ENCODE peak calls at places on chromosomes 16 and 17, in seven cellular contexts. One of them, this sample, is unnamed.

GRCh38 chr16:4679156-4679853 is 14.1 kb upstream of the NUDT16L1 start:
- DNase-seq in K562: no peak
- DNase-seq in IMR-90: no peak
- DNase-seq in MM.1S: no peak
- DNase-seq in effector memory CD4-positive, alpha-beta T cell: no peak
- DNase-seq in naive thymus-derived CD4-positive, alpha-beta T cell: no peak
- DNase-seq in tibial artery: no peak
- DNase-seq in this sample: no peak

GRCh38 chr16:85429776-85430522 is 183.2 kb upstream of the GSE1 start:
- DNase-seq in IMR-90: no peak
- DNase-seq in MM.1S: no peak
- DNase-seq in naive thymus-derived CD4-positive, alpha-beta T cell: no peak
- DNase-seq in effector memory CD4-positive, alpha-beta T cell: no peak
- DNase-seq in K562: no peak
- DNase-seq in tibial artery: no peak
- DNase-seq in this sample: no peak

GRCh38 chr17:72351884-72352346 is 231.1 kb downstream of the SOX9 start:
- DNase-seq in tibial artery: no peak
- DNase-seq in naive thymus-derived CD4-positive, alpha-beta T cell: no peak
- DNase-seq in effector memory CD4-positive, alpha-beta T cell: no peak
- DNase-seq in K562: no peak
- DNase-seq in IMR-90: no peak
- DNase-seq in MM.1S: no peak
- DNase-seq in this sample: no peak

GRCh38 chr16:72938426-72939164 is 109.3 kb downstream of the ZFHX3 start:
- DNase-seq in K562: no peak
- DNase-seq in effector memory CD4-positive, alpha-beta T cell: no peak
- DNase-seq in tibial artery: peak; percentile 98
- DNase-seq in naive thymus-derived CD4-positive, alpha-beta T cell: no peak
- DNase-seq in IMR-90: peak; percentile 93
- DNase-seq in MM.1S: no peak
- DNase-seq in this sample: peak; percentile 89

GRCh38 chr17:80847506-80848230 is 144.0 kb upstream of the CHMP6 start:
- DNase-seq in effector memory CD4-positive, alpha-beta T cell: peak; percentile 15
- DNase-seq in K562: peak; percentile 75
- DNase-seq in tibial artery: peak; percentile 46
- DNase-seq in MM.1S: no peak
- DNase-seq in naive thymus-derived CD4-positive, alpha-beta T cell: peak; percentile 58
- DNase-seq in IMR-90: no peak
- DNase-seq in this sample: no peak

GRCh38 chr17:62754696-62755095 is 53.4 kb downstream of the MARCHF10 start:
- DNase-seq in naive thymus-derived CD4-positive, alpha-beta T cell: no peak
- DNase-seq in IMR-90: no peak
- DNase-seq in tibial artery: no peak
- DNase-seq in K562: no peak
- DNase-seq in effector memory CD4-positive, alpha-beta T cell: no peak
- DNase-seq in MM.1S: no peak
- DNase-seq in this sample: no peak

GRCh38 chr16:10997485-10997884 is 53.1 kb downstream of the CLEC16A start:
- DNase-seq in effector memory CD4-positive, alpha-beta T cell: no peak
- DNase-seq in tibial artery: no peak
- DNase-seq in MM.1S: no peak
- DNase-seq in K562: no peak
- DNase-seq in IMR-90: no peak
- DNase-seq in naive thymus-derived CD4-positive, alpha-beta T cell: no peak
- DNase-seq in this sample: no peak

GRCh38 chr17:19370493-19370960 is 7.8 kb upstream of the MAPK7 start:
- DNase-seq in naive thymus-derived CD4-positive, alpha-beta T cell: no peak
- DNase-seq in MM.1S: no peak
- DNase-seq in K562: no peak
- DNase-seq in effector memory CD4-positive, alpha-beta T cell: no peak
- DNase-seq in tibial artery: no peak
- DNase-seq in IMR-90: no peak
- DNase-seq in this sample: no peak

GRCh38 chr16:88576307-88576706 is 6.1 kb downstream of the ZC3H18 start:
- DNase-seq in tibial artery: no peak
- DNase-seq in MM.1S: no peak
- DNase-seq in IMR-90: no peak
- DNase-seq in naive thymus-derived CD4-positive, alpha-beta T cell: no peak
- DNase-seq in K562: no peak
- DNase-seq in effector memory CD4-positive, alpha-beta T cell: no peak
- DNase-seq in this sample: no peak

GRCh38 chr17:59381716-59382570 is 50.5 kb downstream of the YPEL2 start:
- DNase-seq in MM.1S: no peak
- DNase-seq in naive thymus-derived CD4-positive, alpha-beta T cell: no peak
- DNase-seq in K562: no peak
- DNase-seq in effector memory CD4-positive, alpha-beta T cell: no peak
- DNase-seq in IMR-90: no peak
- DNase-seq in tibial artery: peak; percentile 88
- DNase-seq in this sample: no peak

DNA sequence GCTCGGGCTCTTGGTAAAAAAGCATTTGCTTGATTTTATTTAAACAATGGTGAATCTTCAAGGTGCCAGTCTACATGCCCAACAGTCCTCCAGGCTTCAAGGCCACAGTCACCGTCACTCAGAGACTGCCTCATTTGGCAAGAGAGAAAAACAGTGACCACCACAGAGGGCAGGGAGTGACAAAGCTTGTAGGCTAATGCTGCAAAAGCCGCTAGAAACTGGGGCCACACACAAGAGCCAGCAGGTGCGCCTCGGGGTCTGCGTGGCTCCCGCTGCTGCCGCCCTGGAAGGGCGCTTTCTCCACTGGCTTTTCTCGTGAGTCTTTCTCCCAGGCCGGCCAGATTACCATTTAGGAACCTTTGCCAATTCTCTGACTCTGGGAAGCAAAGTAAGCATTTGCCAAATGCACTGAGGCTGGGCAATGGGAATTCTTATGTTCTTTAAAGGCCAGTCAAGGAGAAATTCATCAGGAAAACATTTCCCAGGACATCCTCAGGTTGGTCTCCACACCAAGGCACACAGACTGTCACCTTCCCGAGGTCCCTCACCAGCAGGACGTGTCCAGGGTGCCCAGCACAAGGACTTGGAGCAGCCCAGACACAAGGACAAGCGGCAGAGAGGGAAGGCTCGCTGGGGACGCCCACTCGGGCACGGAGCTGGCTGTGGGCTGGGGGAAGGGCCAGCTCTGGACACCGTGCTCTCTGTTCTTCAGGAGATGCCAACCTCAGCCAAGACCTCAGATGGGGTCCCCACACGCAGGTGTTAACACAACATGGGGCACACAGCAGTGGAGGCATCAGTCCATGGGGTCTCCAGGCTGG is 12.5 kb upstream of the C16orf95 start:
- DNase-seq in K562: no peak
- DNase-seq in MM.1S: no peak
- DNase-seq in IMR-90: no peak
- DNase-seq in effector memory CD4-positive, alpha-beta T cell: no peak
- DNase-seq in tibial artery: no peak
- DNase-seq in naive thymus-derived CD4-positive, alpha-beta T cell: no peak
- DNase-seq in this sample: no peak
- H3K36me3 ChIP-seq in K562: peaks cover 63% of the 10 kb centered on the region
- H3K36me3 ChIP-seq in MM.1S: no peaks in the 10 kb centered on the region
- H3K36me3 ChIP-seq in IMR-90: peaks cover 39% of the 10 kb centered on the region
- H3K36me3 ChIP-seq in effector memory CD4-positive, alpha-beta T cell: peaks cover 61% of the 10 kb centered on the region
- H3K36me3 ChIP-seq in tibial artery: peaks cover 39% of the 10 kb centered on the region
- H3K36me3 ChIP-seq in naive thymus-derived CD4-positive, alpha-beta T cell: peaks cover 68% of the 10 kb centered on the region
- H3K36me3 ChIP-seq in this sample: no peaks in the 10 kb centered on the region

GRCh38 chr17:74750327-74751069 is 2.1 kb downstream of the NHERF1 start:
- DNase-seq in IMR-90: no peak
- DNase-seq in tibial artery: no peak
- DNase-seq in effector memory CD4-positive, alpha-beta T cell: no peak
- DNase-seq in naive thymus-derived CD4-positive, alpha-beta T cell: no peak
- DNase-seq in MM.1S: no peak
- DNase-seq in K562: no peak
- DNase-seq in this sample: peak; percentile 88
- H3K4me3 ChIP-seq in IMR-90: no peak overlapping the region
- H3K4me3 ChIP-seq in tibial artery: peak overlapping the region; percentile 95
- H3K4me3 ChIP-seq in effector memory CD4-positive, alpha-beta T cell: peak overlapping the region; percentile 99
- H3K4me3 ChIP-seq in naive thymus-derived CD4-positive, alpha-beta T cell: peak overlapping the region; percentile 95
- H3K4me3 ChIP-seq in MM.1S: peak overlapping the region; percentile 98
- H3K4me3 ChIP-seq in K562: peak overlapping the region; percentile 93
- H3K4me3 ChIP-seq in this sample: peak overlapping the region; percentile 99

GRCh38 chr16:3439637-3440036 is 3.7 kb downstream of the ZNF597 start:
- DNase-seq in MM.1S: no peak
- DNase-seq in IMR-90: no peak
- DNase-seq in K562: no peak
- DNase-seq in naive thymus-derived CD4-positive, alpha-beta T cell: no peak
- DNase-seq in effector memory CD4-positive, alpha-beta T cell: no peak
- DNase-seq in tibial artery: no peak
- DNase-seq in this sample: no peak
- H3K9me3 ChIP-seq in MM.1S: no peaks in the 10 kb centered on the region
- H3K9me3 ChIP-seq in IMR-90: no peaks in the 10 kb centered on the region
- H3K9me3 ChIP-seq in K562: no peaks in the 10 kb centered on the region
- H3K9me3 ChIP-seq in naive thymus-derived CD4-positive, alpha-beta T cell: no peaks in the 10 kb centered on the region
- H3K9me3 ChIP-seq in effector memory CD4-positive, alpha-beta T cell: no peaks in the 10 kb centered on the region
- H3K9me3 ChIP-seq in tibial artery: no peaks in the 10 kb centered on the region
- H3K9me3 ChIP-seq in this sample: peaks cover 23% of the 10 kb centered on the region

GRCh38 chr17:74743755-74744154 is 4.7 kb upstream of the NHERF1 start:
- DNase-seq in tibial artery: no peak
- DNase-seq in naive thymus-derived CD4-positive, alpha-beta T cell: no peak
- DNase-seq in IMR-90: no peak
- DNase-seq in MM.1S: no peak
- DNase-seq in effector memory CD4-positive, alpha-beta T cell: no peak
- DNase-seq in K562: no peak
- DNase-seq in this sample: no peak

GRCh38 chr17:74746376-74746775 is 2.1 kb upstream of the NHERF1 start:
- DNase-seq in IMR-90: no peak
- DNase-seq in naive thymus-derived CD4-positive, alpha-beta T cell: no peak
- DNase-seq in MM.1S: no peak
- DNase-seq in tibial artery: no peak
- DNase-seq in K562: no peak
- DNase-seq in effector memory CD4-positive, alpha-beta T cell: no peak
- DNase-seq in this sample: peak; percentile 45

GRCh38 chr17:74745548-74746177 is 2.8 kb upstream of the NHERF1 start:
- DNase-seq in MM.1S: no peak
- DNase-seq in tibial artery: no peak
- DNase-seq in naive thymus-derived CD4-positive, alpha-beta T cell: no peak
- DNase-seq in effector memory CD4-positive, alpha-beta T cell: no peak
- DNase-seq in K562: no peak
- DNase-seq in IMR-90: no peak
- DNase-seq in this sample: no peak

GRCh38 chr17:74744349-74744713 is 4.1 kb upstream of the NHERF1 start:
- DNase-seq in effector memory CD4-positive, alpha-beta T cell: no peak
- DNase-seq in MM.1S: no peak
- DNase-seq in tibial artery: no peak
- DNase-seq in K562: no peak
- DNase-seq in IMR-90: no peak
- DNase-seq in naive thymus-derived CD4-positive, alpha-beta T cell: no peak
- DNase-seq in this sample: no peak

DNA sequence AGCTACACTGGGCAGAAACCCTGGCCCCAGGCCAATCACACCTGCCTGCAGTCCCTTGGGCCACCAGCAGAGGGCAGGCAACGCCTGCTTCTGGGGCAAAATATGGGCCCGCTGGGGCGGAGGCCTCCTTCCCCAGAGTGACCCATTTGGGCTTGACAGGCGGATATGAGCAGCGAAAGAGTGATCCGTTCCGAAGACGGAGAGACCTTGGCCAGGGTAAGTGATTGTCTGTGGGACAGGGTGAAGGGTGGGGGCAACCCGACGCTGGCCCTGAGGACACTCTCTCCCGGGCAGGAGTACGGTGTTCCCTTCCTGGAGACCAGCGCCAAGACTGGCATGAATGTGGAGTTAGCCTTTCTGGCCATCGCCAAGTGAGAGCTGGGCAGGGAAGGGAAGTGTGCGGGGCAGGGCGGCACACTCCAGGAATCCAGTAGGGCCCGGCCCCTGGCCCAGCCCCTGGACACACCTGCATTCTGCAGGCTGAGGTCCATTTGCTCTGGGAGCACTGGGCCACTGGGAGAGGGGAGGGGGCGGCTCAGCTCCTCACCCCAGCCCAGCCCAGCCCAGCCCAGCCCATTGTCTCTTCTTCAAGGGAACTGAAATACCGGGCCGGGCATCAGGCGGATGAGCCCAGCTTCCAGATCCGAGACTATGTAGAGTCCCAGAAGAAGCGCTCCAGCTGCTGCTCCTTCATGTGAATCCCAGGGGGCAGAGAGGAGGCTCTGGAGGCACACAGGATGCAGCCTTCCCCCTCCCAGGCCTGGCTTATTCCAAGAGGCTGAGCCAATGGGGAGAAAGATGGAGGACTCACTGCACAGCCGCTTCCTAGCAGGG is 3.5 kb upstream of the NHERF1 start:
- DNase-seq in IMR-90: peak; percentile 47
- DNase-seq in effector memory CD4-positive, alpha-beta T cell: peak; percentile 83
- DNase-seq in tibial artery: peak; percentile 92
- DNase-seq in K562: peak; percentile 79
- DNase-seq in MM.1S: peak; percentile 81
- DNase-seq in naive thymus-derived CD4-positive, alpha-beta T cell: peak; percentile 85
- DNase-seq in this sample: peak; percentile 68
- H3K36me3 ChIP-seq in IMR-90: no peaks in the 10 kb centered on the region
- H3K36me3 ChIP-seq in effector memory CD4-positive, alpha-beta T cell: no peaks in the 10 kb centered on the region
- H3K36me3 ChIP-seq in tibial artery: no peaks in the 10 kb centered on the region
- H3K36me3 ChIP-seq in K562: no peaks in the 10 kb centered on the region
- H3K36me3 ChIP-seq in MM.1S: no peaks in the 10 kb centered on the region
- H3K36me3 ChIP-seq in naive thymus-derived CD4-positive, alpha-beta T cell: peaks cover 15% of the 10 kb centered on the region
- H3K36me3 ChIP-seq in this sample: peaks cover 7% of the 10 kb centered on the region